ENCODE peak calls at places on chromosome 22, in six cellular contexts. One of them, this sample, is unnamed.

GRCh38 chr22:23565942-23566715 is 14.0 kb downstream of the IGLL1 start:
- DNase-seq in NCI-H460: no peak
- DNase-seq in AG09319: no peak
- DNase-seq in body of pancreas: peak
- DNase-seq in Jurkat, Clone E6-1: no peak
- DNase-seq in ELR: no peak
- DNase-seq in this sample: no peak

GRCh38 chr22:46436595-46437163 is 100.7 kb downstream of the CELSR1 start:
- DNase-seq in AG09319: no peak
- DNase-seq in NCI-H460: no peak
- DNase-seq in ELR: peak
- DNase-seq in body of pancreas: no peak
- DNase-seq in Jurkat, Clone E6-1: no peak
- DNase-seq in this sample: no peak

GRCh38 chr22:48579915-48580279 is 1247.8 kb downstream of the BRD1 start:
- DNase-seq in NCI-H460: no peak
- DNase-seq in AG09319: no peak
- DNase-seq in ELR: no peak
- DNase-seq in body of pancreas: no peak
- DNase-seq in Jurkat, Clone E6-1: no peak
- DNase-seq in this sample: no peak

GRCh38 chr22:48855593-48856307 is 971.9 kb downstream of the BRD1 start:
- DNase-seq in AG09319: no peak
- DNase-seq in body of pancreas: no peak
- DNase-seq in NCI-H460: no peak
- DNase-seq in ELR: no peak
- DNase-seq in Jurkat, Clone E6-1: no peak
- DNase-seq in this sample: no peak

GRCh38 chr22:21688706-21689381 is 23.0 kb downstream of the PPIL2 start:
- DNase-seq in body of pancreas: no peak
- DNase-seq in Jurkat, Clone E6-1: no peak
- DNase-seq in NCI-H460: no peak
- DNase-seq in ELR: no peak
- DNase-seq in AG09319: no peak
- DNase-seq in this sample: no peak

GRCh38 chr22:47328550-47329243 is 566.2 kb downstream of the TBC1D22A start:
- DNase-seq in body of pancreas: peak
- DNase-seq in AG09319: peak
- DNase-seq in ELR: peak
- DNase-seq in NCI-H460: peak
- DNase-seq in Jurkat, Clone E6-1: no peak
- DNase-seq in this sample: no peak

GRCh38 chr22:38941488-38941987 is 15.9 kb upstream of the APOBEC3A start:
- DNase-seq in NCI-H460: no peak
- DNase-seq in Jurkat, Clone E6-1: no peak
- DNase-seq in ELR: no peak
- DNase-seq in AG09319: no peak
- DNase-seq in body of pancreas: peak
- DNase-seq in this sample: peak

GRCh38 chr22:30826670-30827355 is 132.1 kb downstream of the OSBP2 start:
- DNase-seq in NCI-H460: no peak
- DNase-seq in Jurkat, Clone E6-1: no peak
- DNase-seq in body of pancreas: no peak
- DNase-seq in ELR: no peak
- DNase-seq in AG09319: no peak
- DNase-seq in this sample: no peak

GRCh38 chr22:19991645-19992451 is 24.8 kb downstream of the ARVCF start:
- DNase-seq in Jurkat, Clone E6-1: no peak
- DNase-seq in body of pancreas: no peak
- DNase-seq in ELR: no peak
- DNase-seq in AG09319: no peak
- DNase-seq in NCI-H460: no peak
- DNase-seq in this sample: no peak

GRCh38 chr22:18000441-18001039 is 23.8 kb downstream of the MICAL3 start:
- DNase-seq in ELR: peak
- DNase-seq in AG09319: no peak
- DNase-seq in NCI-H460: no peak
- DNase-seq in body of pancreas: peak
- DNase-seq in Jurkat, Clone E6-1: no peak
- DNase-seq in this sample: no peak

GRCh38 chr22:34688825-34689224 is 377.1 kb upstream of the ISX start:
- DNase-seq in body of pancreas: no peak
- DNase-seq in AG09319: no peak
- DNase-seq in ELR: no peak
- DNase-seq in NCI-H460: no peak
- DNase-seq in Jurkat, Clone E6-1: no peak
- DNase-seq in this sample: no peak

GRCh38 chr22:17230239-17230638 is 11.0 kb upstream of the ADA2 start:
- DNase-seq in NCI-H460: no peak
- DNase-seq in AG09319: no peak
- DNase-seq in body of pancreas: no peak
- DNase-seq in ELR: no peak
- DNase-seq in Jurkat, Clone E6-1: no peak
- DNase-seq in this sample: no peak

GRCh38 chr22:50530280-50530856 is 556 bp upstream of the TYMP start:
- DNase-seq in Jurkat, Clone E6-1: no peak
- DNase-seq in body of pancreas: peak
- DNase-seq in AG09319: no peak
- DNase-seq in NCI-H460: peak
- DNase-seq in ELR: peak
- DNase-seq in this sample: no peak

GRCh38 chr22:22902247-22902962 is 14.8 kb downstream of the IGLL5 start:
- DNase-seq in AG09319: no peak
- DNase-seq in ELR: no peak
- DNase-seq in Jurkat, Clone E6-1: no peak
- DNase-seq in NCI-H460: no peak
- DNase-seq in body of pancreas: no peak
- DNase-seq in this sample: no peak

GRCh38 chr22:19770349-19771220 is 10.0 kb downstream of the TBX1 start:
- DNase-seq in NCI-H460: no peak
- DNase-seq in ELR: no peak
- DNase-seq in AG09319: no peak
- DNase-seq in Jurkat, Clone E6-1: peak
- DNase-seq in body of pancreas: no peak
- DNase-seq in this sample: no peak

GRCh38 chr22:45758603-45759002 is 87.0 kb downstream of the ATXN10 start:
- DNase-seq in ELR: no peak
- DNase-seq in body of pancreas: no peak
- DNase-seq in AG09319: no peak
- DNase-seq in NCI-H460: no peak
- DNase-seq in Jurkat, Clone E6-1: no peak
- DNase-seq in this sample: no peak

GRCh38 chr22:36811094-36811797 is 5.6 kb downstream of the PVALB start:
- DNase-seq in AG09319: no peak
- DNase-seq in NCI-H460: no peak
- DNase-seq in Jurkat, Clone E6-1: no peak
- DNase-seq in ELR: no peak
- DNase-seq in body of pancreas: no peak
- DNase-seq in this sample: no peak

GRCh38 chr22:17484608-17485007 is 78.7 kb upstream of the SLC25A18 start:
- DNase-seq in Jurkat, Clone E6-1: no peak
- DNase-seq in ELR: no peak
- DNase-seq in NCI-H460: no peak
- DNase-seq in AG09319: no peak
- DNase-seq in body of pancreas: no peak
- DNase-seq in this sample: no peak

GRCh38 chr22:11605468-11605981 is 3922.5 kb upstream of the OR11H1 start:
- DNase-seq in NCI-H460: no peak
- DNase-seq in AG09319: no peak
- DNase-seq in ELR: no peak
- DNase-seq in Jurkat, Clone E6-1: no peak
- DNase-seq in body of pancreas: no peak
- DNase-seq in this sample: no peak

GRCh38 chr22:31879585-31879984 is 64.8 kb upstream of the YWHAH start:
- DNase-seq in ELR: no peak
- DNase-seq in Jurkat, Clone E6-1: no peak
- DNase-seq in AG09319: no peak
- DNase-seq in body of pancreas: no peak
- DNase-seq in NCI-H460: no peak
- DNase-seq in this sample: no peak

GRCh38 chr22:42313804-42314581 is 43.5 kb upstream of the TCF20 start:
- DNase-seq in Jurkat, Clone E6-1: no peak
- DNase-seq in ELR: peak
- DNase-seq in NCI-H460: no peak
- DNase-seq in body of pancreas: peak
- DNase-seq in AG09319: no peak
- DNase-seq in this sample: peak

GRCh38 chr22:16957781-16958180 is 50.2 kb downstream of the GAB4 start:
- DNase-seq in NCI-H460: no peak
- DNase-seq in ELR: no peak
- DNase-seq in body of pancreas: no peak
- DNase-seq in Jurkat, Clone E6-1: no peak
- DNase-seq in AG09319: no peak
- DNase-seq in this sample: peak

GRCh38 chr22:29314537-29315285 is 786 bp downstream of the RASL10A start:
- DNase-seq in body of pancreas: no peak
- DNase-seq in NCI-H460: no peak
- DNase-seq in AG09319: no peak
- DNase-seq in ELR: peak
- DNase-seq in Jurkat, Clone E6-1: no peak
- DNase-seq in this sample: no peak